ENCODE peak calls at places on chromosome 2, in seven cellular contexts. L is epithelial cell of proximal tubule; H is mucosa of gallbladder; Q is A549; Z is T-helper 1 cell; X is left ventricle myocardium superior; G is activated CD4-positive, alpha-beta T cell treated with anti-CD3 and anti-CD28 coated beads, Interleukin-2, amount 10 ng/mL, durations not matched to agents 7 days and 5 days. M is an unnamed sample.
A peak's percentile ranks its signal among the peaks of the same experiment; 100 is the strongest.

GRCh38 chr2:126887506-126887905 is 11.2 kb upstream of the TEX51 start:
- DNase-seq in Q (no peak), X (no peak), L (no peak), G (no peak), H (no peak), Z (no peak), M (no peak)

GRCh38 chr2:120237491-120237902 is 14.3 kb upstream of the TMEM185B start:
- DNase-seq in Q (peak; percentile 70), G (no peak), Z (no peak), L (no peak), X (no peak), H (no peak), M (peak; percentile 92)

GRCh38 chr2:202335791-202336467 is 40.2 kb upstream of the BMPR2 start:
- DNase-seq in L (no peak), Q (no peak), Z (no peak), H (no peak), G (no peak), X (no peak), M (no peak)

GRCh38 chr2:95372845-95373244 is 29.7 kb upstream of the FAHD2A start:
- DNase-seq in L (no peak), H (no peak), Z (no peak), X (no peak), Q (no peak), G (no peak), M (no peak)

GRCh38 chr2:240389302-240389805 is 46.1 kb upstream of the GPC1 start:
- DNase-seq in G (no peak), Z (no peak), Q (no peak), L (no peak), X (peak; percentile 13), H (no peak), M (no peak)

GRCh38 chr2:120396519-120397361 is 50.8 kb downstream of the INHBB start:
- DNase-seq in H (no peak), Q (no peak), X (no peak), Z (no peak), G (no peak), L (no peak), M (no peak)

GRCh38 chr2:102304711-102305591 is 6.4 kb upstream of the IL1RL1 start:
- DNase-seq in L (no peak), G (no peak), Z (no peak), X (no peak), Q (no peak), H (no peak), M (no peak)

GRCh38 chr2:197460653-197461052 is 7.3 kb downstream of the COQ10B start:
- DNase-seq in L (no peak), X (no peak), Q (no peak), Z (no peak), H (no peak), G (no peak), M (no peak)

GRCh38 chr2:11903085-11903484 is 156.7 kb downstream of the LPIN1 start:
- DNase-seq in Z (no peak), H (no peak), L (no peak), Q (no peak), G (no peak), X (no peak), M (no peak)

GRCh38 chr2:172735646-172736418 is at the start of gene RAPGEF4:
- DNase-seq in G (no peak), L (no peak), Q (no peak), X (peak; percentile 32), Z (no peak), H (no peak), M (peak; percentile 26)

GRCh38 chr2:3195865-3196504 is 181.6 kb downstream of the EIPR1 start:
- DNase-seq in H (no peak), L (no peak), Z (no peak), X (no peak), G (no peak), Q (no peak), M (no peak)

GRCh38 chr2:127643698-127644660 is 2.0 kb upstream of the GPR17 start:
- DNase-seq in X (peak; percentile 29), G (no peak), L (no peak), Z (no peak), H (no peak), Q (no peak), M (no peak)

GRCh38 chr2:96800061-96800761 is 15.9 kb upstream of the CNNM3 start:
- DNase-seq in Z (no peak), X (no peak), L (no peak), Q (no peak), G (no peak), H (no peak), M (no peak)

GRCh38 chr2:143475131-143475784 is 346.0 kb downstream of the ARHGAP15 start:
- DNase-seq in Q (no peak), L (no peak), G (no peak), X (peak; percentile 28), H (no peak), Z (no peak), M (peak; percentile 20)

GRCh38 chr2:240602266-240603050 is 15.9 kb downstream of the CAPN10 start:
- DNase-seq in L (no peak), X (peak; percentile 21), Q (no peak), Z (no peak), G (no peak), H (no peak), M (no peak)

GRCh38 chr2:83730258-83730657 is 728.8 kb downstream of the SUCLG1 start:
- DNase-seq in Z (no peak), X (no peak), H (no peak), Q (no peak), L (no peak), G (no peak), M (no peak)

GRCh38 chr2:102488063-102488462 is 15.0 kb downstream of the SLC9A4 start:
- DNase-seq in L (peak; percentile 79), Q (no peak), G (no peak), Z (no peak), X (no peak), H (peak; percentile 56), M (no peak)

GRCh38 chr2:113858764-113859163 is 31.1 kb upstream of the ACTR3 start:
- DNase-seq in Q (peak; percentile 67), X (no peak), H (no peak), G (no peak), L (peak; percentile 77), Z (no peak), M (peak; percentile 76)

GRCh38 chr2:85324639-85325465 is 2.9 kb downstream of the TGOLN2 start:
- DNase-seq in H (peak; percentile 68), X (no peak), G (no peak), L (peak; percentile 98), Q (no peak), Z (no peak), M (no peak)

GRCh38 chr2:233821709-233822100 is 32.6 kb downstream of the HJURP start:
- DNase-seq in Z (no peak), X (no peak), G (no peak), Q (no peak), L (no peak), H (no peak), M (no peak)

GRCh38 chr2:65265090-65266045 is 37.7 kb downstream of the ACTR2 start:
- DNase-seq in G (peak; percentile 25), Q (peak; percentile 92), Z (no peak), L (peak; percentile 52), H (peak; percentile 56), X (no peak), M (peak; percentile 42)

GRCh38 chr2:168456526-168457176 is 579 bp downstream of the CERS6 start:
- DNase-seq in X (peak; percentile 68), L (no peak), Q (peak; percentile 29), Z (no peak), H (peak; percentile 22), G (peak; percentile 45), M (peak; percentile 21)

GRCh38 chr2:74894261-74895030 is 60.5 kb downstream of the HK2 start:
- DNase-seq in Z (no peak), G (no peak), H (no peak), Q (no peak), L (no peak), X (no peak), M (peak; percentile 65)

GRCh38 chr2:38432827-38433606 is 55.9 kb upstream of the ATL2 start:
- DNase-seq in L (no peak), Z (no peak), G (no peak), X (no peak), H (no peak), Q (no peak), M (no peak)

GRCh38 chr2:107336536-107336935 is 450.6 kb upstream of the ST6GAL2 start:
- DNase-seq in Q (no peak), G (no peak), H (no peak), Z (no peak), X (no peak), L (no peak), M (no peak)

GRCh38 chr2:37167636-37168182 is 10.9 kb upstream of the EIF2AK2 start:
- DNase-seq in H (no peak), L (no peak), Z (no peak), Q (peak; percentile 54), G (no peak), X (no peak), M (peak; percentile 29)

M was measured in hepatic stellate cell.